ENCODE peak calls at places on chromosomes 3 and 15, in five cellular contexts. E is MM.1S; Z is neural progenitor cell; G is CD8-positive, alpha-beta memory T cell; S is CD8-positive, alpha-beta T cell. X is an unnamed sample.

GRCh38 chr3:45545476-45545875 is 49.1 kb upstream of the LIMD1 start:
- DNase-seq in E (no peak), Z (no peak), G (no peak), S (no peak), X (peak; percentile 83)

GRCh38 chr3:194308635-194309213 is 42.4 kb downstream of the CPN2 start:
- DNase-seq in E (no peak), Z (no peak), G (no peak), S (no peak), X (no peak)

GRCh38 chr15:75832114-75832513 is 11.1 kb upstream of the UBE2Q2 start:
- DNase-seq in E (no peak), Z (no peak), G (no peak), S (no peak), X (no peak)

GRCh38 chr3:18258492-18258891 is 166.6 kb downstream of the SATB1 start:
- DNase-seq in E (peak; percentile 62), Z (no peak), G (no peak), S (no peak), X (no peak)

GRCh38 chr3:50264389-50264963 is 4.5 kb upstream of the SEMA3B start:
- DNase-seq in E (no peak), Z (peak; percentile 94), G (no peak), S (no peak), X (peak; percentile 48)

GRCh38 chr3:32480596-32480995 is 22.1 kb downstream of the CMTM6 start:
- DNase-seq in E (no peak), Z (no peak), G (no peak), S (no peak), X (no peak)

GRCh38 chr3:128321418-128321817 is 145.3 kb downstream of the DNAJB8 start:
- DNase-seq in E (no peak), Z (no peak), G (no peak), S (no peak), X (no peak)

GRCh38 chr3:198113219-198114053 is 153.4 kb downstream of the LMLN start:
- DNase-seq in E (no peak), Z (peak; percentile 72), G (no peak), S (no peak), X (no peak)

GRCh38 chr3:48997102-48997637 is 7.1 kb downstream of the P4HTM start:
- DNase-seq in E (no peak), Z (no peak), G (no peak), S (no peak), X (no peak)

GRCh38 chr3:46368569-46368968 is 2.2 kb upstream of the CCR5 start:
- DNase-seq in E (peak; percentile 96), Z (peak; percentile 70), G (peak; percentile 87), S (peak; percentile 35), X (peak; percentile 22)

GRCh38 chr3:140627756-140628155 is 50.1 kb upstream of the TRIM42 start:
- DNase-seq in E (no peak), Z (no peak), G (no peak), S (no peak), X (no peak)

GRCh38 chr3:37861540-37862051 is at the start of gene CTDSPL:
- DNase-seq in E (peak; percentile 25), Z (peak; percentile 82), G (no peak), S (no peak), X (peak; percentile 58)

GRCh38 chr3:58333206-58334012 is 717 bp downstream of the PXK start:
- DNase-seq in E (peak; percentile 46), Z (peak; percentile 55), G (no peak), S (no peak), X (peak; percentile 31)

GRCh38 chr15:78007965-78008886 is 69.3 kb downstream of the TBC1D2B start:
- DNase-seq in E (no peak), Z (no peak), G (no peak), S (no peak), X (no peak)

GRCh38 chr3:3799173-3800075 is at the start of gene LRRN1:
- DNase-seq in E (peak; percentile 91), Z (peak; percentile 98), G (peak; percentile 62), S (peak; percentile 46), X (peak; percentile 75)

GRCh38 chr3:149388001-149388435 is 10.6 kb upstream of the TM4SF1 start:
- DNase-seq in E (no peak), Z (no peak), G (no peak), S (no peak), X (no peak)

GRCh38 chr3:10223676-10224639 is 24.3 kb upstream of the TATDN2 start:
- DNase-seq in E (peak; percentile 95), Z (no peak), G (peak; percentile 71), S (peak; percentile 36), X (no peak)

GRCh38 chr3:65992106-65992505 is 46.6 kb downstream of the MAGI1 start:
- DNase-seq in E (no peak), Z (no peak), G (no peak), S (no peak), X (no peak)

GRCh38 chr3:149975919-149976318 is 5.2 kb upstream of the PFN2 start:
- DNase-seq in E (no peak), Z (peak; percentile 30), G (no peak), S (no peak), X (no peak)

GRCh38 chr15:67135494-67135893 is 70.1 kb downstream of the SMAD3 start:
- DNase-seq in E (no peak), Z (no peak), G (no peak), S (no peak), X (no peak)

GRCh38 chr3:18295171-18295920 is 129.8 kb downstream of the SATB1 start:
- DNase-seq in E (peak; percentile 52), Z (peak; percentile 81), G (no peak), S (no peak), X (no peak)

GRCh38 chr3:24986635-24987034 is 441.4 kb upstream of the RARB start:
- DNase-seq in E (no peak), Z (peak; percentile 5), G (no peak), S (no peak), X (no peak)

GRCh38 chr3:159911011-159911663 is 77.5 kb upstream of the IL12A start:
- DNase-seq in E (peak; percentile 88), Z (no peak), G (no peak), S (no peak), X (no peak)

GRCh38 chr3:18153571-18154173 is 271.5 kb downstream of the SATB1 start:
- DNase-seq in E (no peak), Z (peak; percentile 29), G (no peak), S (no peak), X (no peak)

GRCh38 chr3:141402476-141403171 is 34.3 kb downstream of the ZBTB38 start:
- DNase-seq in E (peak; percentile 80), Z (peak; percentile 82), G (peak; percentile 70), S (peak; percentile 40), X (peak; percentile 58)

GRCh38 chr3:14899993-14900618 is 47.3 kb upstream of the NR2C2 start:
- DNase-seq in E (no peak), Z (no peak), G (peak; percentile 31), S (no peak), X (no peak)

GRCh38 chr15:100958326-100959065 is 39.3 kb downstream of the LRRK1 start:
- DNase-seq in E (no peak), Z (no peak), G (no peak), S (no peak), X (no peak)

GRCh38 chr3:126971891-126972351 is 11.0 kb upstream of the PLXNA1 start:
- DNase-seq in E (no peak), Z (peak; percentile 49), G (no peak), S (no peak), X (no peak)

GRCh38 chr15:58477228-58477627 is 45.4 kb downstream of the LIPC start:
- DNase-seq in E (no peak), Z (no peak), G (no peak), S (no peak), X (no peak)

GRCh38 chr15:87263296-87263695 is 993.2 kb downstream of the NTRK3 start:
- DNase-seq in E (no peak), Z (no peak), G (no peak), S (no peak), X (no peak)

GRCh38 chr3:174532776-174533175 is 326.4 kb upstream of the NAALADL2 start:
- DNase-seq in E (no peak), Z (no peak), G (no peak), S (no peak), X (no peak)

GRCh38 chr15:67110400-67110799 is 45.0 kb downstream of the SMAD3 start:
- DNase-seq in E (no peak), Z (no peak), G (no peak), S (no peak), X (no peak)

GRCh38 chr3:51734572-51734907 is 27.7 kb downstream of the GRM2 start:
- DNase-seq in E (no peak), Z (peak; percentile 16), G (no peak), S (no peak), X (no peak)

GRCh38 chr3:62587169-62587568 is 213.8 kb upstream of the FEZF2 start:
- DNase-seq in E (no peak), Z (no peak), G (no peak), S (no peak), X (no peak)
- H3K27ac ChIP-seq in E (no peak overlapping the region), Z (no peak overlapping the region), G (no peak overlapping the region), S (no peak overlapping the region), X (no peak overlapping the region)

GRCh38 chr3:13596426-13597205 is 47.7 kb downstream of the FBLN2 start:
- DNase-seq in E (no peak), Z (no peak), G (no peak), S (no peak), X (no peak)

GRCh38 chr3:13594146-13594545 is 45.2 kb downstream of the FBLN2 start:
- DNase-seq in E (no peak), Z (no peak), G (no peak), S (no peak), X (no peak)

GRCh38 chr3:13595001-13595421 is 46.1 kb downstream of the FBLN2 start:
- DNase-seq in E (no peak), Z (no peak), G (no peak), S (no peak), X (no peak)

GRCh38 chr3:13593615-13594014 is 44.7 kb downstream of the FBLN2 start:
- DNase-seq in E (no peak), Z (no peak), G (no peak), S (no peak), X (no peak)

DNA sequence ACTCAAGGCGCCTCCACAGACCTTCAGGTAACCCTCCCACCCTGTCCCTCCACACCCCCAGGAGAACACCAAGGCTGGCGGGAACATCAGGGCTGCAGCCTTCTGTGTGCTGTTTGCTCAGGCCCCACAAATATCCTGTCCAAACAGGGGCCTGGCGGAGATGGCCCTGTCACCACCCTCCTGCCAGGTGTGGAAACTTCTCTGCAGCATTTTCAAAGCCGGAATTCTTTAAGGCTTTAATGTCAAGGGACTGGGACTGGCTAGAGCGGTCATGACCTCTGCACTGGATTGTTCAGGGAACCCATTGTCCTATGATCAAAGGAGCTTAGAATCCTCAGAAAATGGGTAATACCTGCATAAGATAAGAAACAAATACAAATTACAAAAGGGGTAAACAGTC is 46.6 kb downstream of the FBLN2 start:
- DNase-seq in E (no peak), Z (no peak), G (no peak), S (no peak), X (no peak)
- H3K27ac ChIP-seq in E (no peak overlapping the region), Z (no peak overlapping the region), G (no peak overlapping the region), S (no peak overlapping the region), X (no peak overlapping the region)

GRCh38 chr3:188899887-188900286 is 271.9 kb upstream of the TPRG1 start:
- DNase-seq in E (no peak), Z (no peak), G (no peak), S (no peak), X (no peak)
- H3K27ac ChIP-seq in E (no peak overlapping the region), Z (no peak overlapping the region), G (no peak overlapping the region), S (no peak overlapping the region), X (no peak overlapping the region)

DNA sequence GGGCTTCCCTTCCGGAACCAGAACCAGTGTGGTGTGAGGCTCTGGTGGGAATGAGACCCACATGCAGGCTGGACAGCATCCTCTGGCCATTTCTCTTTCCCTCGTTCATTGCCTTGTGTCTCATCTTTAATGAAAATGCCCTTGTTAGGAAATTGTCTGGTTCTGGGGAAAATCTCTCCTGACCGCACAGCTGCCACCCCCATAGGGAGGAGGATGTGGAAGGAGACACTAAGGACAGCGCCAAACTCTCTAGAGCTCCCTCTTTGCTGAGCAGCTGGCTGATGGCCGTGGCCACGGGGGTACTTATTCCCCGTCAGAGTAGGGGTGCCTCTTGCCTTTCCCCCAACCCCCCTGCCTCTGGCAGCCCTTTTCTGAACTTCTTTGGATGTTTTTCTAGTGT is 297.6 kb upstream of the C2CD4B start:
- DNase-seq in E (no peak), Z (no peak), G (no peak), S (no peak), X (no peak)
- H3K27ac ChIP-seq in E (no peak overlapping the region), Z (no peak overlapping the region), G (no peak overlapping the region), S (no peak overlapping the region), X (no peak overlapping the region)

X was measured in substantia nigra.